ENCODE peak calls at places on chromosome 4, in eight cellular contexts. A is heart left ventricle; Q is upper lobe of right lung; H is kidney epithelial cell; E is astrocyte of the cerebellum; J is adipocyte; W is effector memory CD4-positive, alpha-beta T cell; B is HepG2. L is an unnamed sample.
A peak's percentile ranks its signal among the peaks of the same experiment; 100 is the strongest.

GRCh38 chr4:114417214-114417613 is 181.4 kb upstream of the UGT8 start:
- DNase-seq in J (no peak), A (no peak), B (peak; percentile 2), W (no peak), Q (no peak), E (peak; percentile 12), H (no peak), L (peak; percentile 33)

GRCh38 chr4:184437988-184438774 is 36.2 kb downstream of the IRF2 start:
- DNase-seq in W (no peak), J (no peak), E (no peak), A (no peak), H (no peak), Q (no peak), B (no peak), L (no peak)

GRCh38 chr4:165325732-165326512 is 1.5 kb upstream of the MSMO1 start:
- DNase-seq in Q (no peak), H (peak; percentile 82), B (peak; percentile 49), E (peak; percentile 27), J (peak; percentile 56), A (no peak), W (no peak), L (no peak)

GRCh38 chr4:146333895-146334262 is 119.5 kb downstream of the REELD1 start:
- DNase-seq in Q (no peak), A (no peak), W (no peak), H (no peak), E (no peak), J (no peak), B (no peak), L (no peak)

GRCh38 chr4:110636677-110637407 is 14.0 kb upstream of the PITX2 start:
- DNase-seq in H (no peak), W (no peak), B (no peak), Q (no peak), E (no peak), J (peak; percentile 64), A (no peak), L (no peak)

GRCh38 chr4:140250989-140251552 is 97.1 kb upstream of the MAML3 start:
- DNase-seq in J (peak; percentile 45), B (no peak), W (no peak), A (no peak), E (no peak), H (no peak), Q (no peak), L (no peak)

GRCh38 chr4:183183906-183184535 is 85.0 kb downstream of the WWC2 start:
- DNase-seq in H (no peak), W (no peak), Q (no peak), B (no peak), J (no peak), E (no peak), A (no peak), L (no peak)

GRCh38 chr4:95547708-95548471 is 883 bp downstream of the UNC5C start:
- DNase-seq in E (no peak), H (no peak), J (peak; percentile 74), W (no peak), B (no peak), Q (no peak), A (no peak), L (no peak)

GRCh38 chr4:76377922-76378321 is 43.0 kb downstream of the CCDC158 start:
- DNase-seq in B (peak; percentile 44), Q (peak; percentile 62), J (peak; percentile 17), W (no peak), H (peak; percentile 1), A (no peak), E (peak; percentile 2), L (peak; percentile 45)

GRCh38 chr4:3514221-3514780 is 17.9 kb downstream of the LRPAP1 start:
- DNase-seq in E (no peak), A (no peak), Q (no peak), B (no peak), J (no peak), W (no peak), H (no peak), L (no peak)

GRCh38 chr4:47122592-47123291 is 91.4 kb downstream of the GABRB1 start:
- DNase-seq in W (peak; percentile 3), A (peak; percentile 24), E (peak; percentile 70), H (peak; percentile 37), B (peak; percentile 63), J (peak; percentile 88), Q (no peak), L (peak; percentile 79)

GRCh38 chr4:168817418-168817817 is 192.6 kb downstream of the CBR4 start:
- DNase-seq in A (no peak), B (no peak), E (no peak), W (no peak), H (no peak), Q (no peak), J (peak; percentile 36), L (no peak)
- H3K4me3 ChIP-seq in A (peak overlapping the region; percentile 23), B (no peak overlapping the region), E (no peak overlapping the region), W (no peak overlapping the region), H (no peak overlapping the region), Q (peak overlapping the region; percentile 25), J (peak overlapping the region; percentile 59), L (no peak overlapping the region)

GRCh38 chr4:1017706-1018105 is 6.3 kb downstream of the FGFRL1 start:
- DNase-seq in Q (no peak), A (no peak), B (no peak), E (no peak), H (no peak), W (no peak), J (no peak), L (no peak)
- H3K4me3 ChIP-seq in Q (no peak overlapping the region), A (no peak overlapping the region), B (no peak overlapping the region), E (no peak overlapping the region), H (no peak overlapping the region), W (no peak overlapping the region), J (no peak overlapping the region), L (no peak overlapping the region)

GRCh38 chr4:15231265-15232091 is 196.4 kb upstream of the C1QTNF7 start:
- DNase-seq in A (peak; percentile 80), Q (peak; percentile 67), B (peak; percentile 68), H (no peak), E (peak; percentile 85), J (peak; percentile 96), W (peak; percentile 25), L (peak; percentile 84)

GRCh38 chr4:15233626-15234025 is 194.2 kb upstream of the C1QTNF7 start:
- DNase-seq in W (no peak), A (no peak), Q (no peak), B (no peak), J (no peak), E (no peak), H (no peak), L (no peak)

GRCh38 chr4:15232725-15233597 is 194.9 kb upstream of the C1QTNF7 start:
- DNase-seq in B (peak; percentile 33), A (no peak), W (no peak), Q (no peak), H (no peak), J (peak; percentile 72), E (peak; percentile 60), L (no peak)

GRCh38 chr4:15234101-15234500 is 193.7 kb upstream of the C1QTNF7 start:
- DNase-seq in A (no peak), J (peak; percentile 52), E (no peak), B (no peak), W (no peak), H (no peak), Q (no peak), L (no peak)

GRCh38 chr4:15234585-15235126 is 193.2 kb upstream of the C1QTNF7 start:
- DNase-seq in A (no peak), H (peak; percentile 70), E (peak; percentile 97), J (peak; percentile 91), W (no peak), Q (no peak), B (no peak), L (no peak)
- H3K4me3 ChIP-seq in A (no peak overlapping the region), H (no peak overlapping the region), E (no peak overlapping the region), J (no peak overlapping the region), W (no peak overlapping the region), Q (no peak overlapping the region), B (no peak overlapping the region), L (no peak overlapping the region)

DNA sequence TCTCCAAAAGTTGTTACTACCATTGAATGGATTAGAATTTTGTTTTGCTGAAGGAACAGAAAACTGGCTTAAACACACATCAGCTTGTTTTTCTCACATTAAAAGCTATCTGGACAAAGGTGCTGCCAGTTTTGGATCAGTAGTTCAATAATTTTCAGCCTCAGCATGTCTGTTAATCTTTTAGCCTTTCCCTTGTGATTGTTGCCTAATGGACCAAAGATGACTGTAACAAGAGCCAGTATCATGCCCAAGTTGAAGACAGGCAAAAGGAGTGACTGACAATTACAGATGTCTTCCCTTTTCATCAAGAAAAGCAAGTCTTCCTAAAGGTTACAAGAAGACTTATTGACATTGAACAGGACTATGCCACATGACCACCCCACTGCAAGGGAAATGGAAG is 419.7 kb downstream of the MAPK10 start:
- DNase-seq in A (no peak), H (no peak), W (no peak), J (no peak), Q (no peak), E (no peak), B (no peak), L (no peak)
- H3K4me3 ChIP-seq in A (no peak overlapping the region), H (no peak overlapping the region), W (no peak overlapping the region), J (peak overlapping the region; percentile 63), Q (no peak overlapping the region), E (no peak overlapping the region), B (no peak overlapping the region), L (no peak overlapping the region)

GRCh38 chr4:5888706-5889696 is 3.9 kb downstream of the CRMP1 start:
- DNase-seq in H (no peak), Q (no peak), A (no peak), B (no peak), W (no peak), J (no peak), E (no peak), L (peak; percentile 29)
- H3K4me3 ChIP-seq in H (no peak overlapping the region), Q (no peak overlapping the region), A (peak overlapping the region; percentile 48), B (no peak overlapping the region), W (no peak overlapping the region), J (no peak overlapping the region), E (no peak overlapping the region), L (peak overlapping the region; percentile 74)